ENCODE peak calls at places on chromosomes 13 and 19, in six cellular contexts. U is NCI-H1048, R is dorsolateral prefrontal cortex, J is suprapubic skin, Z is fibroblast of mammary gland, T is glutamatergic neuron. L is an unnamed sample.

GRCh38 chr19:10748924-10749434 is 31.1 kb downstream of the DNM2 start:
- DNase-seq in U (no peak), R (no peak), J (no peak), Z (peak; percentile 46), T (no peak), L (peak; percentile 97)

GRCh38 chr19:14941189-14941588 is at the start of gene OR7C2:
- DNase-seq in U (no peak), R (no peak), J (no peak), Z (no peak), T (no peak), L (no peak)

GRCh38 chr19:10858204-10858828 is 10.1 kb downstream of the C19orf38 start:
- DNase-seq in U (no peak), R (no peak), J (no peak), Z (peak; percentile 28), T (peak; percentile 66), L (no peak)

GRCh38 chr13:33758113-33758512 is 59.8 kb upstream of the RFC3 start:
- DNase-seq in U (no peak), R (no peak), J (no peak), Z (no peak), T (no peak), L (no peak)

GRCh38 chr13:73090116-73090811 is 31.5 kb downstream of the KLF5 start:
- DNase-seq in U (no peak), R (no peak), J (no peak), Z (peak; percentile 80), T (no peak), L (peak; percentile 94)

GRCh38 chr19:51552996-51553725 is 17.9 kb upstream of the ZNF175 start:
- DNase-seq in U (peak; percentile 28), R (peak; percentile 33), J (no peak), Z (peak; percentile 51), T (peak; percentile 37), L (peak; percentile 14)

GRCh38 chr19:29576761-29577661 is 29.1 kb upstream of the POP4 start:
- DNase-seq in U (no peak), R (no peak), J (peak; percentile 65), Z (peak; percentile 44), T (no peak), L (no peak)

GRCh38 chr19:10768936-10769335 is 51.1 kb downstream of the DNM2 start:
- DNase-seq in U (no peak), R (no peak), J (no peak), Z (no peak), T (no peak), L (no peak)

GRCh38 chr19:46303702-46304397 is 7.0 kb downstream of the HIF3A start:
- DNase-seq in U (peak; percentile 95), R (no peak), J (no peak), Z (peak; percentile 55), T (peak; percentile 82), L (peak; percentile 98)

GRCh38 chr13:31096624-31097302 is 64.9 kb downstream of the HSPH1 start:
- DNase-seq in U (no peak), R (no peak), J (no peak), Z (no peak), T (no peak), L (no peak)

GRCh38 chr19:17180997-17181702 is 34.0 kb upstream of the USE1 start:
- DNase-seq in U (no peak), R (no peak), J (no peak), Z (no peak), T (no peak), L (no peak)

GRCh38 chr19:38785187-38785699 is 3.8 kb upstream of the LGALS7B start:
- DNase-seq in U (no peak), R (no peak), J (no peak), Z (no peak), T (no peak), L (no peak)

GRCh38 chr19:7689165-7689564 is 8.5 kb downstream of the TRAPPC5 start:
- DNase-seq in U (no peak), R (no peak), J (no peak), Z (no peak), T (no peak), L (no peak)

GRCh38 chr19:49071860-49072547 is 495 bp downstream of the KCNA7 start:
- DNase-seq in U (no peak), R (no peak), J (no peak), Z (no peak), T (peak; percentile 59), L (no peak)

GRCh38 chr19:49331616-49332055 is 3.6 kb upstream of the CD37 start:
- DNase-seq in U (no peak), R (no peak), J (peak; percentile 7), Z (peak; percentile 68), T (no peak), L (peak; percentile 74)

GRCh38 chr19:42652021-42652420 is 57.3 kb upstream of the CEACAM8 start:
- DNase-seq in U (no peak), R (no peak), J (no peak), Z (no peak), T (no peak), L (no peak)

GRCh38 chr19:57642396-57643046 is 9.6 kb downstream of the ZNF211 start:
- DNase-seq in U (no peak), R (no peak), J (no peak), Z (no peak), T (no peak), L (no peak)

GRCh38 chr13:51785592-51786424 is 18.2 kb downstream of the DHRS12 start:
- DNase-seq in U (no peak), R (no peak), J (no peak), Z (peak; percentile 75), T (peak; percentile 83), L (peak; percentile 83)

L was measured in small intestine.